ENCODE peak calls at places on chromosomes 7 and 10, in four cellular contexts. S, G, E and N are unnamed samples.
A peak's percentile ranks its signal among the peaks of the same experiment; 100 is the strongest.

GRCh38 chr10:114697061-114697598 is 39.1 kb upstream of the ABLIM1 start:
- DNase-seq in S (no peak), G (no peak), E (no peak), N (no peak)

GRCh38 chr10:13759167-13759566 is 172.4 kb downstream of the PRPF18 start:
- DNase-seq in S (peak; percentile 36), G (no peak), E (no peak), N (no peak)

GRCh38 chr10:124032982-124033886 is 60.2 kb downstream of the CHST15 start:
- DNase-seq in S (no peak), G (no peak), E (no peak), N (peak; percentile 74)

GRCh38 chr10:45379891-45380540 is 6.0 kb downstream of the ALOX5 start:
- DNase-seq in S (no peak), G (no peak), E (no peak), N (no peak)

GRCh38 chr7:91182819-91183405 is 81.3 kb upstream of the FZD1 start:
- DNase-seq in S (no peak), G (no peak), E (no peak), N (no peak)

GRCh38 chr10:101783736-101784118 is 481 bp upstream of the NPM3 start:
- DNase-seq in S (no peak), G (no peak), E (no peak), N (no peak)

GRCh38 chr10:110850990-110851389 is 20.7 kb upstream of the PDCD4 start:
- DNase-seq in S (peak; percentile 7), G (no peak), E (no peak), N (no peak)

GRCh38 chr10:75450654-75451419 is 19.4 kb downstream of the LRMDA start:
- DNase-seq in S (no peak), G (no peak), E (no peak), N (no peak)

GRCh38 chr10:25024528-25024927 is 8.1 kb downstream of the THNSL1 start:
- DNase-seq in S (no peak), G (no peak), E (no peak), N (no peak)

GRCh38 chr10:59944339-59944935 is 38.1 kb upstream of the CCDC6 start:
- DNase-seq in S (no peak), G (no peak), E (no peak), N (no peak)

GRCh38 chr7:101121996-101122932 is 4.6 kb upstream of the SERPINE1 start:
- DNase-seq in S (peak; percentile 23), G (no peak), E (peak; percentile 65), N (peak; percentile 91)